ENCODE peak calls at places on chromosomes 2 and 18, in seven cellular contexts. W is NAMALWA; T is EH; J is neural crest cell; R is substantia nigra; U is activated naive CD8-positive, alpha-beta T cell treated with anti-CD3 and anti-CD28 coated beads, Interleukin-2, amount 50 U/mL, for 16 hours; V is stimulated activated CD4-positive, alpha-beta T cell treated with anti-CD3 and anti-CD28 coated beads, Interleukin-2, amount 100 ng/mL, for 24 hours. X is an unnamed sample.

GRCh38 chr2:8643996-8644356 is 37.9 kb upstream of the ID2 start:
- DNase-seq in W (no peak), T (no peak), J (no peak), R (no peak), U (no peak), V (no peak), X (no peak)

GRCh38 chr2:88082781-88083180 is 15.2 kb downstream of the SMYD1 start:
- DNase-seq in W (no peak), T (no peak), J (no peak), R (no peak), U (no peak), V (no peak), X (no peak)

GRCh38 chr2:203705184-203705583 is 1.3 kb upstream of the CD28 start:
- DNase-seq in W (peak), T (no peak), J (no peak), R (no peak), U (no peak), V (peak), X (no peak)

GRCh38 chr2:242031481-242032019 is 162.0 kb downstream of the RTP5 start:
- DNase-seq in W (no peak), T (peak), J (no peak), R (no peak), U (peak), V (peak), X (peak)

GRCh38 chr2:221931251-221931991 is 359.3 kb upstream of the EPHA4 start:
- DNase-seq in W (no peak), T (no peak), J (no peak), R (no peak), U (no peak), V (no peak), X (no peak)

GRCh38 chr2:641501-642430 is 35.4 kb downstream of the TMEM18 start:
- DNase-seq in W (no peak), T (no peak), J (no peak), R (no peak), U (no peak), V (no peak), X (no peak)

GRCh38 chr2:183903026-183903425 is 695.3 kb upstream of the ZNF804A start:
- DNase-seq in W (no peak), T (no peak), J (no peak), R (no peak), U (no peak), V (no peak), X (no peak)

GRCh38 chr2:73253901-73254300 is 19.8 kb downstream of the CCT7 start:
- DNase-seq in W (peak), T (no peak), J (no peak), R (no peak), U (no peak), V (no peak), X (no peak)

GRCh38 chr2:127644661-127645394 is 1.1 kb upstream of the GPR17 start:
- DNase-seq in W (no peak), T (no peak), J (no peak), R (no peak), U (no peak), V (no peak), X (no peak)

GRCh38 chr2:237797253-237797652 is 1.3 kb upstream of the RBM44 start:
- DNase-seq in W (no peak), T (no peak), J (no peak), R (no peak), U (no peak), V (no peak), X (no peak)

GRCh38 chr2:101446869-101447268 is 28.0 kb downstream of the RFX8 start:
- DNase-seq in W (no peak), T (peak), J (no peak), R (no peak), U (no peak), V (no peak), X (no peak)

GRCh38 chr2:179861027-179861776 is at the start of gene ZNF385B:
- DNase-seq in W (peak), T (peak), J (peak), R (no peak), U (no peak), V (no peak), X (no peak)

GRCh38 chr2:169877406-169877805 is 50.2 kb downstream of the UBR3 start:
- DNase-seq in W (peak), T (peak), J (no peak), R (no peak), U (no peak), V (no peak), X (no peak)

GRCh38 chr2:216546646-216547403 is 48.2 kb downstream of the RPL37A start:
- DNase-seq in W (no peak), T (peak), J (no peak), R (no peak), U (no peak), V (no peak), X (no peak)

GRCh38 chr2:8122506-8122898 is 559.4 kb upstream of the ID2 start:
- DNase-seq in W (no peak), T (no peak), J (no peak), R (no peak), U (no peak), V (no peak), X (no peak)

GRCh38 chr2:238706163-238706562 is 141.7 kb upstream of the TWIST2 start:
- DNase-seq in W (no peak), T (no peak), J (no peak), R (no peak), U (no peak), V (no peak), X (no peak)

GRCh38 chr2:119326938-119327337 is 39.7 kb downstream of the C2orf76 start:
- DNase-seq in W (no peak), T (no peak), J (no peak), R (no peak), U (no peak), V (no peak), X (no peak)

GRCh38 chr18:12278765-12279682 is 24.9 kb downstream of the CIDEA start:
- DNase-seq in W (no peak), T (peak), J (peak), R (peak), U (no peak), V (no peak), X (no peak)

GRCh38 chr2:162243305-162243693 is at the start of gene FAP:
- DNase-seq in W (no peak), T (peak), J (no peak), R (no peak), U (no peak), V (no peak), X (no peak)

GRCh38 chr18:69631281-69631680 is 230.6 kb downstream of the DOK6 start:
- DNase-seq in W (no peak), T (no peak), J (no peak), R (no peak), U (no peak), V (no peak), X (no peak)

GRCh38 chr2:196234672-196235071 is 63.3 kb upstream of the STK17B start:
- DNase-seq in W (peak), T (peak), J (no peak), R (no peak), U (no peak), V (peak), X (peak)

GRCh38 chr2:128801581-128801980 is 482.9 kb upstream of the HS6ST1 start:
- DNase-seq in W (no peak), T (no peak), J (no peak), R (no peak), U (no peak), V (no peak), X (no peak)

GRCh38 chr18:78304199-78304826 is 675.3 kb upstream of the SALL3 start:
- DNase-seq in W (no peak), T (no peak), J (no peak), R (no peak), U (no peak), V (no peak), X (no peak)

GRCh38 chr2:39913648-39914456 is 134.8 kb upstream of the THUMPD2 start:
- DNase-seq in W (peak), T (peak), J (no peak), R (no peak), U (no peak), V (no peak), X (no peak)

GRCh38 chr2:61356261-61356957 is 114.5 kb downstream of the USP34 start:
- DNase-seq in W (no peak), T (peak), J (no peak), R (no peak), U (no peak), V (no peak), X (no peak)

GRCh38 chr2:226552571-226553285 is 246.9 kb downstream of the IRS1 start:
- DNase-seq in W (no peak), T (no peak), J (no peak), R (no peak), U (no peak), V (no peak), X (no peak)

GRCh38 chr18:23662309-23663263 is at the start of gene ANKRD29:
- DNase-seq in W (no peak), T (peak), J (peak), R (no peak), U (no peak), V (peak), X (no peak)

GRCh38 chr2:112870851-112871830 is 34.6 kb upstream of the IL1B start:
- DNase-seq in W (no peak), T (no peak), J (no peak), R (no peak), U (no peak), V (no peak), X (no peak)

GRCh38 chr2:68031546-68032160 is 31.2 kb downstream of the C1D start:
- DNase-seq in W (peak), T (peak), J (no peak), R (no peak), U (no peak), V (no peak), X (no peak)

GRCh38 chr2:210584834-210585233 is 28.4 kb downstream of the CPS1 start:
- DNase-seq in W (no peak), T (no peak), J (no peak), R (no peak), U (no peak), V (no peak), X (no peak)

GRCh38 chr2:150767924-150768801 is 280.7 kb upstream of the RND3 start:
- DNase-seq in W (no peak), T (no peak), J (no peak), R (no peak), U (no peak), V (no peak), X (no peak)

GRCh38 chr2:102140367-102140766 is 2.2 kb upstream of the IL1R1 start:
- DNase-seq in W (no peak), T (peak), J (no peak), R (no peak), U (no peak), V (no peak), X (no peak)

GRCh38 chr2:32864761-32865160 is 82.0 kb upstream of the LTBP1 start:
- DNase-seq in W (no peak), T (peak), J (no peak), R (no peak), U (no peak), V (no peak), X (no peak)